ENCODE peak calls at places on chromosomes 12 and 14, in five cellular contexts. One of them, this sample, is unnamed.

GRCh38 chr12:105142259-105142658 is 34.7 kb downstream of the WASHC4 start:
- DNase-seq in NB4: no peak
- DNase-seq in PC-3: no peak
- DNase-seq in WTC11: no peak
- DNase-seq in tibial nerve: no peak
- DNase-seq in this sample: no peak

GRCh38 chr14:71322660-71323250 is 415.5 kb downstream of the PCNX1 start:
- DNase-seq in NB4: peak
- DNase-seq in PC-3: peak
- DNase-seq in WTC11: no peak
- DNase-seq in tibial nerve: peak
- DNase-seq in this sample: no peak

GRCh38 chr14:100540141-100540925 is 46.9 kb downstream of the BEGAIN start:
- DNase-seq in NB4: peak
- DNase-seq in PC-3: no peak
- DNase-seq in WTC11: peak
- DNase-seq in tibial nerve: no peak
- DNase-seq in this sample: no peak

GRCh38 chr12:124782132-124782531 is 81.5 kb downstream of the SCARB1 start:
- DNase-seq in NB4: peak
- DNase-seq in PC-3: no peak
- DNase-seq in WTC11: no peak
- DNase-seq in tibial nerve: no peak
- DNase-seq in this sample: no peak

GRCh38 chr14:51209457-51209856 is 30.6 kb upstream of the TMX1 start:
- DNase-seq in NB4: no peak
- DNase-seq in PC-3: no peak
- DNase-seq in WTC11: no peak
- DNase-seq in tibial nerve: no peak
- DNase-seq in this sample: no peak

GRCh38 chr12:111597731-111598636 is 1.1 kb downstream of the ATXN2 start:
- DNase-seq in NB4: peak
- DNase-seq in PC-3: peak
- DNase-seq in WTC11: peak
- DNase-seq in tibial nerve: peak
- DNase-seq in this sample: peak

GRCh38 chr14:61562321-61563161 is 132.8 kb upstream of the HIF1A start:
- DNase-seq in NB4: peak
- DNase-seq in PC-3: peak
- DNase-seq in WTC11: no peak
- DNase-seq in tibial nerve: no peak
- DNase-seq in this sample: no peak

GRCh38 chr12:65867428-65867827 is 43.1 kb downstream of the HMGA2 start:
- DNase-seq in NB4: peak
- DNase-seq in PC-3: peak
- DNase-seq in WTC11: no peak
- DNase-seq in tibial nerve: no peak
- DNase-seq in this sample: no peak

GRCh38 chr12:105508096-105508495 is 177.6 kb downstream of the C12orf75 start:
- DNase-seq in NB4: no peak
- DNase-seq in PC-3: peak
- DNase-seq in WTC11: no peak
- DNase-seq in tibial nerve: no peak
- DNase-seq in this sample: no peak

GRCh38 chr14:36383674-36384421 is 63.4 kb upstream of the MBIP start:
- DNase-seq in NB4: no peak
- DNase-seq in PC-3: no peak
- DNase-seq in WTC11: no peak
- DNase-seq in tibial nerve: peak
- DNase-seq in this sample: no peak

GRCh38 chr12:44379827-44380226 is 496.3 kb downstream of the NELL2 start:
- DNase-seq in NB4: no peak
- DNase-seq in PC-3: no peak
- DNase-seq in WTC11: no peak
- DNase-seq in tibial nerve: no peak
- DNase-seq in this sample: no peak

GRCh38 chr12:27048822-27049752 is 26.7 kb downstream of the MED21 start:
- DNase-seq in NB4: no peak
- DNase-seq in PC-3: peak
- DNase-seq in WTC11: no peak
- DNase-seq in tibial nerve: no peak
- DNase-seq in this sample: no peak

GRCh38 chr12:98402081-98402480 is 113.3 kb upstream of the TMPO start:
- DNase-seq in NB4: no peak
- DNase-seq in PC-3: peak
- DNase-seq in WTC11: no peak
- DNase-seq in tibial nerve: no peak
- DNase-seq in this sample: no peak

GRCh38 chr12:91574391-91574790 is 391.8 kb upstream of the DCN start:
- DNase-seq in NB4: no peak
- DNase-seq in PC-3: no peak
- DNase-seq in WTC11: no peak
- DNase-seq in tibial nerve: no peak
- DNase-seq in this sample: no peak

GRCh38 chr14:53963491-53964227 is 7.0 kb upstream of the BMP4 start:
- DNase-seq in NB4: no peak
- DNase-seq in PC-3: peak
- DNase-seq in WTC11: peak
- DNase-seq in tibial nerve: no peak
- DNase-seq in this sample: no peak

GRCh38 chr12:65496617-65497016 is 218.1 kb downstream of the MSRB3 start:
- DNase-seq in NB4: peak
- DNase-seq in PC-3: no peak
- DNase-seq in WTC11: no peak
- DNase-seq in tibial nerve: no peak
- DNase-seq in this sample: no peak

GRCh38 chr12:112424126-112424525 is 5.4 kb downstream of the PTPN11 start:
- DNase-seq in NB4: no peak
- DNase-seq in PC-3: no peak
- DNase-seq in WTC11: no peak
- DNase-seq in tibial nerve: no peak
- DNase-seq in this sample: no peak

GRCh38 chr12:3311027-3311402 is 180.0 kb upstream of the PRMT8 start:
- DNase-seq in NB4: no peak
- DNase-seq in PC-3: peak
- DNase-seq in WTC11: no peak
- DNase-seq in tibial nerve: no peak
- DNase-seq in this sample: no peak

GRCh38 chr12:65276923-65277322 is 1.6 kb upstream of the MSRB3 start:
- DNase-seq in NB4: peak
- DNase-seq in PC-3: no peak
- DNase-seq in WTC11: no peak
- DNase-seq in tibial nerve: no peak
- DNase-seq in this sample: no peak

GRCh38 chr12:107679346-107679745 is 6.3 kb upstream of the PWP1 start:
- DNase-seq in NB4: no peak
- DNase-seq in PC-3: no peak
- DNase-seq in WTC11: no peak
- DNase-seq in tibial nerve: no peak
- DNase-seq in this sample: no peak

GRCh38 chr12:106226884-106227640 is 20.8 kb downstream of the CKAP4 start:
- DNase-seq in NB4: peak
- DNase-seq in PC-3: peak
- DNase-seq in WTC11: no peak
- DNase-seq in tibial nerve: peak
- DNase-seq in this sample: no peak

GRCh38 chr12:54299515-54300266 is 1.1 kb downstream of the NFE2 start:
- DNase-seq in NB4: peak
- DNase-seq in PC-3: peak
- DNase-seq in WTC11: no peak
- DNase-seq in tibial nerve: no peak
- DNase-seq in this sample: no peak

GRCh38 chr14:93903342-93904184 is 23.6 kb upstream of the FAM181A start:
- DNase-seq in NB4: peak
- DNase-seq in PC-3: peak
- DNase-seq in WTC11: peak
- DNase-seq in tibial nerve: no peak
- DNase-seq in this sample: no peak

GRCh38 chr12:124804011-124804621 is 59.5 kb downstream of the SCARB1 start:
- DNase-seq in NB4: peak
- DNase-seq in PC-3: peak
- DNase-seq in WTC11: peak
- DNase-seq in tibial nerve: peak
- DNase-seq in this sample: no peak

GRCh38 chr12:116954700-116955381 is 44.1 kb downstream of the FBXW8 start:
- DNase-seq in NB4: no peak
- DNase-seq in PC-3: no peak
- DNase-seq in WTC11: no peak
- DNase-seq in tibial nerve: no peak
- DNase-seq in this sample: no peak

GRCh38 chr14:30655124-30655523 is 33.0 kb downstream of the SCFD1 start:
- DNase-seq in NB4: no peak
- DNase-seq in PC-3: peak
- DNase-seq in WTC11: no peak
- DNase-seq in tibial nerve: no peak
- DNase-seq in this sample: no peak

GRCh38 chr14:49492151-49492550 is 94.0 kb downstream of the RPS29 start:
- DNase-seq in NB4: no peak
- DNase-seq in PC-3: peak
- DNase-seq in WTC11: no peak
- DNase-seq in tibial nerve: no peak
- DNase-seq in this sample: no peak
- TF ChIP-seq CTCF in NB4: no peak
- TF ChIP-seq CTCF in PC-3: no peak
- TF ChIP-seq CTCF in WTC11: no peak
- TF ChIP-seq CTCF in tibial nerve: no peak
- TF ChIP-seq CTCF in this sample: no peak

DNA sequence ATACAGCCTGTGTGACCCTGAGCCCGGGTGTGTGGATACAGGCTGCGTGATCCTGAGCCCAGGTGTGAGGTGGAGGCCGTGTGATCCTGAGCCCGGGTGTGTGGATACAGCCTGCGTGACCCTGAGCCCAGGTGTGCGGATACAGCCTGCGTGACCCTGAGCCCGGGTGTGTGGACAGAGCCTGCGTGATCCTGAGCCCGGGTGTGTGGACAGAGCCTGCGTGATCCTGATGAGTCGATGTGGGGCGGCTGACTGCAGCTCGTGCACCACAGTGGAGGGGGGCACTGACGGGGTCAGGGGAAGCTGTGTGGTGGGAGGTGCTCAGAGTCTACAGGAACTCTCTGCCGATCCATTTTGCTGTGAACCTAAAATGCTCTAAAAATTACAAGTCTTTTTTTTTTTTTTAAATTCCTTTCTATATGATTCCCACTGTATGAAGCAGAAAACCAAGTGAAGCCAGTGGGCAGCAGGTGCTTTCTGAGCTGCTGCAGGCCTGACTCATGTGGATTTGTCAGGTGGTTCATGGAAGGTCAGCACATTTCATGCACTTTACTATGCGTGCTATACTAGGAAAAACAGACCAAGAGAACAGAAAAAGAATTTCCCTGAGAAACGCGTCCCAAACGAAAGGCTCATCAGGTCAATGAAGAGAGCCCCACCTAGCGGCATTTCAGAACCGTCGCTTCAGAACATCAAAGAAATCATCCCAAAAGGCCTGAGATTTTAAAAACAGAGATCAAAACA is 19.3 kb downstream of the BRF1 start:
- DNase-seq in NB4: peak
- DNase-seq in PC-3: peak
- DNase-seq in WTC11: no peak
- DNase-seq in tibial nerve: peak
- DNase-seq in this sample: no peak
- TF ChIP-seq CTCF in NB4: peak
- TF ChIP-seq CTCF in PC-3: peak
- TF ChIP-seq CTCF in WTC11: no peak
- TF ChIP-seq CTCF in tibial nerve: peak
- TF ChIP-seq CTCF in this sample: no peak

GRCh38 chr14:89309670-89310177 is 107.3 kb downstream of the FOXN3 start:
- DNase-seq in NB4: no peak
- DNase-seq in PC-3: no peak
- DNase-seq in WTC11: no peak
- DNase-seq in tibial nerve: no peak
- DNase-seq in this sample: no peak

GRCh38 chr14:89310211-89310610 is 106.8 kb downstream of the FOXN3 start:
- DNase-seq in NB4: no peak
- DNase-seq in PC-3: no peak
- DNase-seq in WTC11: no peak
- DNase-seq in tibial nerve: no peak
- DNase-seq in this sample: no peak

GRCh38 chr14:89304972-89305703 is 111.9 kb downstream of the FOXN3 start:
- DNase-seq in NB4: peak
- DNase-seq in PC-3: peak
- DNase-seq in WTC11: no peak
- DNase-seq in tibial nerve: no peak
- DNase-seq in this sample: peak

GRCh38 chr14:89307409-89307808 is 109.6 kb downstream of the FOXN3 start:
- DNase-seq in NB4: no peak
- DNase-seq in PC-3: no peak
- DNase-seq in WTC11: no peak
- DNase-seq in tibial nerve: no peak
- DNase-seq in this sample: no peak

DNA sequence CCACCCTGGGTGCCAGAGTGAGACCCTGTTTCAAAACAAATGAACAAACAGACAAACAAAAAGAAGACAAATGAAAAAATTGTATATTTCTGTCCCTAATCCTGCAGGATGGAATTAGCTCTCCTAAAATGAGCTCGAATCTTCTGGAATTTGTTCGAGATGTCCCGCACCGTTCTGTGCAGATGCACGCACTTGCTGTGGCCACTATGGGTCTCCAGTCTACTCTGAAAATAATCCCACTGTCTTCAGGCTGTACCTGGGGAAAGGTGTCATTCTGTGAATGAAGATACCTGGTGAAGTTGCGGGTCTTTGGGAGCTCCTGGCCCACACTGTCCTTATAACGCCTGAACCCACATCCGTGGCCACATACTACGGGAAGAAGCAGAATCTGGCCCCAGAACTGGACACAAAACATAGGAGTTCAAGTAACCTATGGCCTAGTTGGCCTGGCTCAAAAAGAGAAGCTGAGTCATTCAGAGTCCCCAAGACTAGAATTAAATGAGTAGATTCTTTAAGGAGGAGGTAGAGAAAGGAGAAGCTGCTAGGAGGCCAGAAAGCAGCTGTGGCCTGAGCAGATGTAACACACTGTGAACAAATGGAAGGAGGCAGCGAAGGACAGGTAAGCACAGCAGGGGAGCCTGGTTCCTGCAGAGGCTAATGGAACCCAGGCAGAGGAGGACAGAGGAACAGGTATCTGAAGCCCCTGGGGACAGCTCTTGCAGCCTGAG is 108.6 kb downstream of the FOXN3 start:
- DNase-seq in NB4: peak
- DNase-seq in PC-3: peak
- DNase-seq in WTC11: no peak
- DNase-seq in tibial nerve: no peak
- DNase-seq in this sample: peak
- TF ChIP-seq CTCF in NB4: no peak
- TF ChIP-seq CTCF in PC-3: no peak
- TF ChIP-seq CTCF in WTC11: no peak
- TF ChIP-seq CTCF in tibial nerve: no peak
- TF ChIP-seq CTCF in this sample: no peak

DNA sequence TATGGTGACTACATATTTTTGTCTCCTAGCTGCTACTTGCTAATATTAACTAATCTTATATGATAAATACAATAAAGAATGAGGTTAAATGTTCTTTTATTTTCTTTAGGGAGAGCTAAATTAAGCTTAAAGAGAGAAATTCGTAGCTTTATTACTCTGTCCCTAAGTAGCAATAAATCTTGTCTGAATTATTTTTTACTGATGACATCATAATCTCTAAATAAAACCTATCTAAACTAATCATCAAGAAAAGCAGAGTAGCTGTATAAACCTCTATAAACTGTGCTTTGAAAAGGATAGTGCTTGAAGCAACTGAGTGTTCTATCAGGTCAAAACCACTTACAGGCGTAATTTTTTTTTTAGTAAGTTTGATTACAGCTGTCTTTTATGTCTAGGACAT is 42.5 kb downstream of the METTL25 start:
- DNase-seq in NB4: no peak
- DNase-seq in PC-3: no peak
- DNase-seq in WTC11: no peak
- DNase-seq in tibial nerve: no peak
- DNase-seq in this sample: no peak
- TF ChIP-seq CTCF in NB4: no peak
- TF ChIP-seq CTCF in PC-3: no peak
- TF ChIP-seq CTCF in WTC11: no peak
- TF ChIP-seq CTCF in tibial nerve: no peak
- TF ChIP-seq CTCF in this sample: no peak